ENCODE peak calls at places on chromosome 21, in eight cellular contexts. P is BE2C, W is H9, F is PC-3, B is Caco-2, K is psoas muscle, T is progenitor cell of endocrine pancreas, Q is endodermal cell. L is an unnamed sample.

GRCh38 chr21:43266534-43266933 is 97.7 kb downstream of the CRYAA start:
- DNase-seq in P (peak; percentile 3), W (no peak), F (no peak), B (no peak), K (peak; percentile 45), T (no peak), Q (no peak), L (no peak)

GRCh38 chr21:29083306-29083705 is 9.9 kb upstream of the CCT8 start:
- DNase-seq in P (no peak), W (no peak), F (no peak), B (no peak), K (no peak), T (no peak), Q (no peak), L (no peak)

GRCh38 chr21:33981341-33982101 is 65.9 kb upstream of the ATP5PO start:
- DNase-seq in P (no peak), W (no peak), F (no peak), B (no peak), K (peak; percentile 73), T (no peak), Q (no peak), L (no peak)

GRCh38 chr21:35593000-35593502 is 467.3 kb downstream of the SETD4 start:
- DNase-seq in P (no peak), W (no peak), F (peak; percentile 42), B (no peak), K (no peak), T (no peak), Q (no peak), L (no peak)

GRCh38 chr21:40334159-40334558 is 466.9 kb downstream of the PCP4 start:
- DNase-seq in P (no peak), W (no peak), F (no peak), B (no peak), K (no peak), T (no peak), Q (no peak), L (no peak)

GRCh38 chr21:35050348-35051286 is 1.5 kb upstream of the RUNX1 start:
- DNase-seq in P (no peak), W (no peak), F (peak; percentile 24), B (no peak), K (no peak), T (no peak), Q (no peak), L (no peak)

GRCh38 chr21:33685613-33686197 is 43.4 kb downstream of the ITSN1 start:
- DNase-seq in P (no peak), W (no peak), F (peak; percentile 24), B (no peak), K (no peak), T (no peak), Q (no peak), L (no peak)

GRCh38 chr21:34704119-34704518 is 35.3 kb downstream of the CLIC6 start:
- DNase-seq in P (no peak), W (no peak), F (no peak), B (no peak), K (no peak), T (no peak), Q (no peak), L (no peak)

GRCh38 chr21:14741237-14741636 is 195.1 kb upstream of the SAMSN1 start:
- DNase-seq in P (no peak), W (no peak), F (peak; percentile 89), B (no peak), K (no peak), T (no peak), Q (no peak), L (no peak)

GRCh38 chr21:38852278-38852677 is 46.5 kb downstream of the ETS2 start:
- DNase-seq in P (no peak), W (no peak), F (peak; percentile 60), B (no peak), K (no peak), T (no peak), Q (no peak), L (no peak)

GRCh38 chr21:32516729-32517649 is 68.3 kb downstream of the TCP10L start:
- DNase-seq in P (no peak), W (no peak), F (peak; percentile 82), B (no peak), K (no peak), T (no peak), Q (no peak), L (no peak)

GRCh38 chr21:14836950-14837349 is 227.8 kb downstream of the NRIP1 start:
- DNase-seq in P (no peak), W (no peak), F (peak; percentile 29), B (no peak), K (no peak), T (no peak), Q (no peak), L (no peak)

GRCh38 chr21:33007747-33008146 is 18.0 kb upstream of the OLIG2 start:
- DNase-seq in P (no peak), W (no peak), F (no peak), B (no peak), K (no peak), T (no peak), Q (no peak), L (no peak)

GRCh38 chr21:39891111-39891510 is 23.9 kb downstream of the PCP4 start:
- DNase-seq in P (no peak), W (no peak), F (no peak), B (no peak), K (no peak), T (no peak), Q (no peak), L (no peak)

GRCh38 chr21:38498057-38498833 is at the start of gene ERG:
- DNase-seq in P (no peak), W (no peak), F (no peak), B (no peak), K (peak; percentile 56), T (no peak), Q (no peak), L (no peak)

GRCh38 chr21:42790520-42790919 is 88.8 kb downstream of the WDR4 start:
- DNase-seq in P (no peak), W (no peak), F (no peak), B (no peak), K (no peak), T (no peak), Q (no peak), L (no peak)

GRCh38 chr21:16071082-16071481 is 341.3 kb downstream of the USP25 start:
- DNase-seq in P (peak; percentile 65), W (no peak), F (no peak), B (no peak), K (no peak), T (no peak), Q (no peak), L (no peak)

DNA sequence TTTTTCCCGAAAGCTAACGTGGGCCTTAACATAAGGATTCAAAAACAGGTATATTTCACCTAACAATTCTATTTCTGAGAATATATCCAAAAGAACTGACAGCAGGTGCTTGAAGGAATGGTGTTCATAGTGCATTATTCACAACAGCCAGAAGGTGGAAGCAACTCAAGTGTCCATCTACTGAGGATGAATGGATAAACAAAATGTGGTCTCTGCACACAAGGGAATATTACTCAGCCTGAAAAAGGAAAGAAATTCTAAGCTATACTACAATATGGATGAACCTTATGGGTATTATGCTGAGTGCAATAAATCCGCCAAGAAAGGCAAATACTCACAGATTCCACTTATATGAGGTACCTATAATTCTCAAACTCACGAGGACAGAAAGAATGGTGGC is 6.1 kb upstream of the RIPPLY3 start:
- DNase-seq in P (no peak), W (no peak), F (peak; percentile 49), B (no peak), K (no peak), T (no peak), Q (no peak), L (no peak)
- TF ChIP-seq CTCF in P (no peak), W (no peak), F (peak; percentile 57), B (no peak), K (no peak), T (no peak), Q (peak; percentile 43), L (no peak)

DNA sequence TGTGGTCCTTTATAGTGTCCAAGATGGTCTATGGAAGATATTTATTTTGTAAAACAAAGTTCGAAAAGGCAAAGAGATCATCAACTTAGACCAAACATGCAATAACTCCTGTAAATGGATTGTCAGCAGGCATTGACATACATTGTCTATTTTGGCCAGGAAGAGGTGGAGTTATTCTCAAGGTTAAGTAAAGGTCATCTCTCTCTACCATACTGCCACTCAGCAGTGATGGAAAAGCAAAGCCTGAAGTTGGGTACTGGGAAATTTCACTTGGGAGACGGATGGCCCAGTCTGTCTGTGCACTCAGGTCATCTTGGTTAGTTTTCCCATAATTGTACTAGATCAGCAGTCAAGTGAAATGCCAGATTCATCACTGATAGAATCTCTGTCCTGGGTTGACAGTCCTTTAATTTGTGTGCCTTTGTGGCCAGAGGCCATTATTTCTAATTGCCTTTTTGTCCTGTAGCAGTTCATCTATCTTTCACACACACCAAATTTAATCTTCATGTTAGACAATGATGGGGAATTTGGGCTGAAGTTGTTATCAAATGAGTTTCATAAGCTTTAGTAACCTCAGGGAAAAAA is 17.5 kb downstream of the PIGP start:
- DNase-seq in P (no peak), W (no peak), F (no peak), B (no peak), K (no peak), T (no peak), Q (no peak), L (no peak)
- TF ChIP-seq CTCF in P (no peak), W (no peak), F (no peak), B (no peak), K (no peak), T (no peak), Q (no peak), L (no peak)

DNA sequence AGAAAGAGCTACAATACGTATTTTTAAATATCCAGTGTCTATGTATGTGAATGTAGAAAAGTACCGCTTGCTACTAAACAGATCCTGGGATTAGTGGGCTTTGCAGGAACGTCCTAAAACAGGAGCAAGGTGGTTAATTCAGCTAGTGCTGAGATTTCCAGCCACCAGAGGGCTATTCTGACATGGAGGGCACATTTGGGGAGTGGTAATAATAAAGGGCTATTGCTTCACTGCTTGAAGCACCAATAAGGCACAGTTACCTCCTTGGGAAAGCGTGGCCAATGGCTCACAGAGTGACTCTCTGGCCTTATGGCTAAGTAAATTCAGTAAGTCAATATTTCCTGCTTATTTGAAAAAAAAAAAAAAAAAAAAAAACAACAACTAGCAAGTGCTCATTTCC is 152.4 kb downstream of the GABPA start:
- DNase-seq in P (no peak), W (no peak), F (peak; percentile 19), B (no peak), K (no peak), T (no peak), Q (no peak), L (no peak)
- TF ChIP-seq CTCF in P (peak; percentile 31), W (peak; percentile 58), F (peak; percentile 47), B (no peak), K (no peak), T (peak; percentile 32), Q (peak; percentile 70), L (peak; percentile 42)

GRCh38 chr21:41612674-41613250 is 104.8 kb upstream of the TMPRSS2 start:
- DNase-seq in P (peak; percentile 52), W (peak; percentile 77), F (peak; percentile 93), B (peak; percentile 82), K (peak; percentile 90), T (peak; percentile 65), Q (peak; percentile 92), L (peak; percentile 74)

GRCh38 chr21:41610042-41610839 is 102.3 kb upstream of the TMPRSS2 start:
- DNase-seq in P (peak; percentile 49), W (peak; percentile 78), F (peak; percentile 83), B (peak; percentile 68), K (no peak), T (peak; percentile 38), Q (peak; percentile 88), L (peak; percentile 79)

GRCh38 chr21:41613421-41613998 is 105.6 kb upstream of the TMPRSS2 start:
- DNase-seq in P (peak; percentile 23), W (no peak), F (no peak), B (no peak), K (no peak), T (no peak), Q (no peak), L (no peak)

GRCh38 chr21:41611441-41611840 is 103.5 kb upstream of the TMPRSS2 start:
- DNase-seq in P (no peak), W (no peak), F (no peak), B (no peak), K (no peak), T (no peak), Q (peak; percentile 26), L (no peak)

GRCh38 chr21:41611966-41612606 is 104.1 kb upstream of the TMPRSS2 start:
- DNase-seq in P (no peak), W (peak; percentile 73), F (peak; percentile 85), B (peak; percentile 85), K (no peak), T (no peak), Q (peak; percentile 87), L (peak; percentile 43)
- TF ChIP-seq CTCF in P (no peak), W (no peak), F (peak; percentile 66), B (peak; percentile 63), K (no peak), T (no peak), Q (no peak), L (no peak)